ENCODE peak calls at places on chromosomes 11 and 22, in nine cellular contexts. Y, E, C, Q, B, U, J, Z and M are unnamed samples.

GRCh38 chr11:116821050-116821918 is 1.8 kb downstream of the APOA4 start:
- DNase-seq in C (no peak), Z (no peak), E (no peak), U (no peak), J (no peak), Y (no peak), Q (no peak), B (no peak), M (no peak)

GRCh38 chr22:30033137-30033536 is 47.1 kb upstream of the HORMAD2 start:
- DNase-seq in J (no peak), C (no peak), Z (no peak), B (no peak), Q (no peak), E (no peak), Y (no peak), U (no peak), M (no peak)

GRCh38 chr11:14029971-14030531 is 67.5 kb downstream of the SPON1 start:
- DNase-seq in Q (peak; percentile 47), J (no peak), E (no peak), C (no peak), U (peak; percentile 53), Y (no peak), Z (no peak), B (no peak), M (peak; percentile 46)

GRCh38 chr11:19844806-19845205 is 132.2 kb downstream of the NAV2 start:
- DNase-seq in Q (no peak), J (peak; percentile 74), Y (no peak), E (no peak), B (no peak), C (no peak), U (no peak), Z (no peak), M (no peak)

GRCh38 chr11:6418199-6418957 is 516 bp downstream of the APBB1 start:
- DNase-seq in Z (no peak), B (no peak), J (no peak), U (no peak), E (no peak), Y (no peak), C (no peak), Q (peak; percentile 9), M (no peak)

GRCh38 chr22:36365020-36365411 is 22.8 kb downstream of the MYH9 start:
- DNase-seq in Q (peak; percentile 94), Z (peak; percentile 71), Y (no peak), U (no peak), C (peak; percentile 82), E (peak; percentile 82), B (peak; percentile 70), J (no peak), M (peak; percentile 78)

GRCh38 chr22:24325105-24325757 is 54.6 kb downstream of the SPECC1L start:
- DNase-seq in Z (no peak), E (no peak), Q (peak; percentile 91), U (peak; percentile 44), J (peak; percentile 67), Y (no peak), C (no peak), B (no peak), M (peak; percentile 24)

GRCh38 chr11:101296896-101297295 is 167.3 kb upstream of the PGR start:
- DNase-seq in Y (no peak), Q (no peak), B (no peak), Z (no peak), J (no peak), U (no peak), E (no peak), C (no peak), M (no peak)

GRCh38 chr11:77448269-77448668 is 25.6 kb downstream of the PAK1 start:
- DNase-seq in C (no peak), Q (no peak), Y (no peak), B (no peak), U (no peak), J (no peak), Z (no peak), E (no peak), M (no peak)

GRCh38 chr22:32122899-32123298 is 36.2 kb downstream of the C22orf42 start:
- DNase-seq in Z (no peak), J (no peak), C (no peak), Y (no peak), U (no peak), E (no peak), Q (no peak), B (no peak), M (no peak)

GRCh38 chr22:33909075-33909458 is 11.2 kb downstream of the LARGE1 start:
- DNase-seq in J (no peak), Y (no peak), E (no peak), C (no peak), U (no peak), Z (no peak), B (no peak), Q (peak; percentile 9), M (no peak)

GRCh38 chr11:2466069-2466801 is 21.4 kb downstream of the KCNQ1 start:
- DNase-seq in C (no peak), Z (no peak), U (no peak), Q (no peak), E (no peak), J (no peak), B (no peak), Y (no peak), M (no peak)

GRCh38 chr11:113474362-113475159 is 637 bp downstream of the DRD2 start:
- DNase-seq in J (peak; percentile 77), Q (peak; percentile 68), Y (no peak), U (peak; percentile 55), Z (peak; percentile 5), B (peak; percentile 10), E (no peak), C (peak; percentile 22), M (peak; percentile 84)

GRCh38 chr11:81573367-81573766 is 1160.3 kb downstream of the FAM181B start:
- DNase-seq in Z (no peak), C (no peak), B (no peak), Y (no peak), J (no peak), E (no peak), Q (no peak), U (no peak), M (no peak)

GRCh38 chr11:17906436-17906835 is 106.4 kb downstream of the SERGEF start:
- DNase-seq in U (peak; percentile 34), C (no peak), J (peak; percentile 21), E (no peak), Z (no peak), B (no peak), Y (no peak), Q (no peak), M (peak; percentile 45)

GRCh38 chr11:518463-519202 is 11.6 kb upstream of the RNH1 start:
- DNase-seq in U (peak; percentile 100), Z (peak; percentile 95), C (peak; percentile 78), Q (peak; percentile 95), Y (peak; percentile 68), B (peak; percentile 85), E (peak; percentile 87), J (no peak), M (peak; percentile 93)

GRCh38 chr11:26841818-26842457 is 120.1 kb upstream of the SLC5A12 start:
- DNase-seq in Z (no peak), J (no peak), C (no peak), Q (peak; percentile 93), Y (no peak), E (no peak), U (no peak), B (no peak), M (no peak)

GRCh38 chr11:92388380-92388779 is 163.8 kb downstream of the FAT3 start:
- DNase-seq in Y (no peak), Z (no peak), C (no peak), Q (no peak), J (no peak), B (no peak), E (no peak), U (peak; percentile 25), M (no peak)

GRCh38 chr11:125995313-125995712 is 49.5 kb downstream of the VSIG10L2 start:
- DNase-seq in C (peak; percentile 12), U (no peak), Z (no peak), B (no peak), Q (peak; percentile 3), E (no peak), Y (no peak), J (no peak), M (no peak)

GRCh38 chr22:23152238-23153114 is 7.2 kb downstream of the RAB36 start:
- DNase-seq in J (no peak), C (no peak), U (no peak), E (no peak), Z (no peak), B (no peak), Q (no peak), Y (no peak), M (no peak)

GRCh38 chr11:124481365-124482323 is 36.1 kb upstream of the OR8B8 start:
- DNase-seq in Z (peak; percentile 29), Q (peak; percentile 86), C (no peak), Y (no peak), J (no peak), B (no peak), U (peak; percentile 51), E (no peak), M (no peak)

GRCh38 chr11:103601230-103601846 is 435.1 kb upstream of the DDI1 start:
- DNase-seq in Z (no peak), U (peak; percentile 73), E (peak; percentile 24), Y (no peak), B (no peak), C (no peak), Q (peak; percentile 78), J (peak; percentile 59), M (peak; percentile 26)

GRCh38 chr11:16945671-16946469 is 68.3 kb downstream of the PLEKHA7 start:
- DNase-seq in Z (peak; percentile 12), E (peak; percentile 36), C (no peak), B (no peak), Q (peak; percentile 66), Y (no peak), U (peak; percentile 94), J (peak; percentile 72), M (peak; percentile 82)

GRCh38 chr22:22591348-22592299 is 32.6 kb upstream of the PRAME start:
- DNase-seq in Y (no peak), J (no peak), C (no peak), U (no peak), E (no peak), Z (no peak), Q (peak; percentile 21), B (no peak), M (no peak)

GRCh38 chr22:48368975-48369525 is 1458.6 kb downstream of the BRD1 start:
- DNase-seq in C (no peak), J (no peak), E (no peak), Z (no peak), B (no peak), U (no peak), Y (no peak), Q (no peak), M (no peak)

GRCh38 chr22:36577019-36577418 is 48.1 kb upstream of the EIF3D start:
- DNase-seq in U (no peak), J (no peak), C (no peak), Y (no peak), Q (peak; percentile 95), E (peak; percentile 68), B (no peak), Z (peak; percentile 18), M (no peak)

GRCh38 chr11:111417011-111417765 is 38.1 kb upstream of the POU2AF1 start:
- DNase-seq in E (no peak), B (no peak), J (no peak), Q (peak; percentile 40), Y (no peak), C (no peak), U (no peak), Z (no peak), M (no peak)

GRCh38 chr22:49825944-49826602 is 1.6 kb downstream of the BRD1 start:
- DNase-seq in Y (no peak), C (peak; percentile 52), E (no peak), Q (peak; percentile 40), J (no peak), Z (no peak), U (no peak), B (peak; percentile 46), M (peak; percentile 37)

GRCh38 chr11:62266558-62266957 is 3.4 kb upstream of the SCGB2A2 start:
- DNase-seq in E (peak; percentile 53), Y (no peak), Z (no peak), Q (peak; percentile 73), B (no peak), U (no peak), J (no peak), C (no peak), M (no peak)

GRCh38 chr11:64396079-64396591 is 37.2 kb downstream of the RPS6KA4 start:
- DNase-seq in J (no peak), Z (no peak), U (no peak), B (no peak), E (no peak), Y (no peak), C (no peak), Q (peak; percentile 20), M (no peak)

GRCh38 chr11:84558085-84558905 is 1068.8 kb downstream of the DLG2 start:
- DNase-seq in Q (peak; percentile 61), J (peak; percentile 56), C (no peak), E (peak; percentile 20), Z (no peak), Y (no peak), B (no peak), U (peak; percentile 61), M (peak; percentile 20)